ENCODE peak calls at places on chromosomes 4 and X, in eight cellular contexts. One of them, this sample, is unnamed.

GRCh38 chrX:46627700-46628405 is 54.3 kb downstream of the CHST7 start:
- DNase-seq in T-helper 22 cell: no peak
- DNase-seq in amygdala: no peak
- DNase-seq in activated naive CD8-positive, alpha-beta T cell treated with anti-CD3 and anti-CD28 coated beads, Interleukin-2, amount 50 U/mL, for 24 hours: no peak
- DNase-seq in fibroblast of the conjunctiva: no peak
- DNase-seq in adipocyte: no peak
- DNase-seq in LoVo: no peak
- DNase-seq in neural crest cell: no peak
- DNase-seq in this sample: peak; percentile 27

GRCh38 chr4:140326395-140326993 is 47.0 kb upstream of the SCOC start:
- DNase-seq in fibroblast of the conjunctiva: peak; percentile 37
- DNase-seq in LoVo: peak; percentile 38
- DNase-seq in activated naive CD8-positive, alpha-beta T cell treated with anti-CD3 and anti-CD28 coated beads, Interleukin-2, amount 50 U/mL, for 24 hours: no peak
- DNase-seq in neural crest cell: no peak
- DNase-seq in adipocyte: peak; percentile 81
- DNase-seq in T-helper 22 cell: no peak
- DNase-seq in amygdala: peak; percentile 8
- DNase-seq in this sample: peak; percentile 8

GRCh38 chr4:83285022-83285387 is 407 bp upstream of the COQ2 start:
- DNase-seq in neural crest cell: no peak
- DNase-seq in fibroblast of the conjunctiva: peak; percentile 49
- DNase-seq in adipocyte: peak; percentile 77
- DNase-seq in activated naive CD8-positive, alpha-beta T cell treated with anti-CD3 and anti-CD28 coated beads, Interleukin-2, amount 50 U/mL, for 24 hours: peak; percentile 16
- DNase-seq in amygdala: no peak
- DNase-seq in LoVo: peak; percentile 37
- DNase-seq in T-helper 22 cell: no peak
- DNase-seq in this sample: no peak

GRCh38 chr4:186820371-186820990 is 96.8 kb upstream of the FAT1 start:
- DNase-seq in neural crest cell: no peak
- DNase-seq in T-helper 22 cell: no peak
- DNase-seq in fibroblast of the conjunctiva: no peak
- DNase-seq in adipocyte: peak; percentile 7
- DNase-seq in amygdala: peak; percentile 41
- DNase-seq in LoVo: no peak
- DNase-seq in activated naive CD8-positive, alpha-beta T cell treated with anti-CD3 and anti-CD28 coated beads, Interleukin-2, amount 50 U/mL, for 24 hours: no peak
- DNase-seq in this sample: no peak

GRCh38 chr4:24489870-24490269 is 94.5 kb downstream of the DHX15 start:
- DNase-seq in amygdala: no peak
- DNase-seq in LoVo: no peak
- DNase-seq in activated naive CD8-positive, alpha-beta T cell treated with anti-CD3 and anti-CD28 coated beads, Interleukin-2, amount 50 U/mL, for 24 hours: no peak
- DNase-seq in adipocyte: peak; percentile 44
- DNase-seq in T-helper 22 cell: no peak
- DNase-seq in fibroblast of the conjunctiva: no peak
- DNase-seq in neural crest cell: no peak
- DNase-seq in this sample: no peak

GRCh38 chr4:18033111-18034085 is 11.8 kb upstream of the LCORL start:
- DNase-seq in T-helper 22 cell: no peak
- DNase-seq in adipocyte: peak; percentile 88
- DNase-seq in activated naive CD8-positive, alpha-beta T cell treated with anti-CD3 and anti-CD28 coated beads, Interleukin-2, amount 50 U/mL, for 24 hours: no peak
- DNase-seq in fibroblast of the conjunctiva: peak; percentile 87
- DNase-seq in neural crest cell: no peak
- DNase-seq in amygdala: no peak
- DNase-seq in LoVo: no peak
- DNase-seq in this sample: no peak

GRCh38 chr4:73450398-73451004 is 14.5 kb downstream of the AFP start:
- DNase-seq in amygdala: no peak
- DNase-seq in fibroblast of the conjunctiva: peak; percentile 68
- DNase-seq in activated naive CD8-positive, alpha-beta T cell treated with anti-CD3 and anti-CD28 coated beads, Interleukin-2, amount 50 U/mL, for 24 hours: no peak
- DNase-seq in neural crest cell: no peak
- DNase-seq in LoVo: no peak
- DNase-seq in T-helper 22 cell: no peak
- DNase-seq in adipocyte: peak; percentile 81
- DNase-seq in this sample: no peak

GRCh38 chr4:145732001-145732400 is 52.1 kb downstream of the C4orf51 start:
- DNase-seq in fibroblast of the conjunctiva: no peak
- DNase-seq in neural crest cell: no peak
- DNase-seq in activated naive CD8-positive, alpha-beta T cell treated with anti-CD3 and anti-CD28 coated beads, Interleukin-2, amount 50 U/mL, for 24 hours: no peak
- DNase-seq in amygdala: no peak
- DNase-seq in adipocyte: no peak
- DNase-seq in LoVo: no peak
- DNase-seq in T-helper 22 cell: no peak
- DNase-seq in this sample: no peak

GRCh38 chr4:181952478-181952877 is 290.7 kb upstream of the TENM3 start:
- DNase-seq in amygdala: no peak
- DNase-seq in LoVo: peak; percentile 25
- DNase-seq in fibroblast of the conjunctiva: peak; percentile 68
- DNase-seq in activated naive CD8-positive, alpha-beta T cell treated with anti-CD3 and anti-CD28 coated beads, Interleukin-2, amount 50 U/mL, for 24 hours: no peak
- DNase-seq in T-helper 22 cell: no peak
- DNase-seq in neural crest cell: no peak
- DNase-seq in adipocyte: peak; percentile 82
- DNase-seq in this sample: no peak

GRCh38 chrX:12496343-12496742 is 294.9 kb upstream of the PRPS2 start:
- DNase-seq in LoVo: no peak
- DNase-seq in neural crest cell: no peak
- DNase-seq in adipocyte: no peak
- DNase-seq in T-helper 22 cell: no peak
- DNase-seq in fibroblast of the conjunctiva: no peak
- DNase-seq in amygdala: no peak
- DNase-seq in activated naive CD8-positive, alpha-beta T cell treated with anti-CD3 and anti-CD28 coated beads, Interleukin-2, amount 50 U/mL, for 24 hours: no peak
- DNase-seq in this sample: no peak

GRCh38 chr4:60780874-60781273 is 419.3 kb upstream of the ADGRL3 start:
- DNase-seq in adipocyte: peak; percentile 30
- DNase-seq in fibroblast of the conjunctiva: no peak
- DNase-seq in neural crest cell: no peak
- DNase-seq in amygdala: no peak
- DNase-seq in activated naive CD8-positive, alpha-beta T cell treated with anti-CD3 and anti-CD28 coated beads, Interleukin-2, amount 50 U/mL, for 24 hours: no peak
- DNase-seq in T-helper 22 cell: no peak
- DNase-seq in LoVo: no peak
- DNase-seq in this sample: no peak

GRCh38 chr4:132504438-132504837 is 644.7 kb upstream of the PCDH10 start:
- DNase-seq in activated naive CD8-positive, alpha-beta T cell treated with anti-CD3 and anti-CD28 coated beads, Interleukin-2, amount 50 U/mL, for 24 hours: no peak
- DNase-seq in fibroblast of the conjunctiva: no peak
- DNase-seq in neural crest cell: no peak
- DNase-seq in adipocyte: no peak
- DNase-seq in amygdala: no peak
- DNase-seq in LoVo: no peak
- DNase-seq in T-helper 22 cell: no peak
- DNase-seq in this sample: no peak

GRCh38 chr4:68175562-68176155 is 46.0 kb upstream of the TMPRSS11F start:
- DNase-seq in activated naive CD8-positive, alpha-beta T cell treated with anti-CD3 and anti-CD28 coated beads, Interleukin-2, amount 50 U/mL, for 24 hours: peak; percentile 44
- DNase-seq in T-helper 22 cell: no peak
- DNase-seq in amygdala: no peak
- DNase-seq in adipocyte: peak; percentile 89
- DNase-seq in fibroblast of the conjunctiva: peak; percentile 47
- DNase-seq in LoVo: peak; percentile 49
- DNase-seq in neural crest cell: peak; percentile 58
- DNase-seq in this sample: peak; percentile 57

GRCh38 chrX:95612350-95612749 is 1072.3 kb upstream of the DIAPH2 start:
- DNase-seq in T-helper 22 cell: no peak
- DNase-seq in fibroblast of the conjunctiva: no peak
- DNase-seq in adipocyte: no peak
- DNase-seq in amygdala: no peak
- DNase-seq in LoVo: no peak
- DNase-seq in activated naive CD8-positive, alpha-beta T cell treated with anti-CD3 and anti-CD28 coated beads, Interleukin-2, amount 50 U/mL, for 24 hours: no peak
- DNase-seq in neural crest cell: no peak
- DNase-seq in this sample: no peak

GRCh38 chr4:7196283-7196651 is 3.9 kb downstream of the SORCS2 start:
- DNase-seq in T-helper 22 cell: no peak
- DNase-seq in activated naive CD8-positive, alpha-beta T cell treated with anti-CD3 and anti-CD28 coated beads, Interleukin-2, amount 50 U/mL, for 24 hours: no peak
- DNase-seq in amygdala: no peak
- DNase-seq in fibroblast of the conjunctiva: no peak
- DNase-seq in LoVo: no peak
- DNase-seq in adipocyte: no peak
- DNase-seq in neural crest cell: no peak
- DNase-seq in this sample: no peak

GRCh38 chr4:80171251-80171650 is 26.1 kb upstream of the PRDM8 start:
- DNase-seq in neural crest cell: no peak
- DNase-seq in amygdala: no peak
- DNase-seq in T-helper 22 cell: no peak
- DNase-seq in fibroblast of the conjunctiva: no peak
- DNase-seq in LoVo: no peak
- DNase-seq in adipocyte: peak; percentile 71
- DNase-seq in activated naive CD8-positive, alpha-beta T cell treated with anti-CD3 and anti-CD28 coated beads, Interleukin-2, amount 50 U/mL, for 24 hours: no peak
- DNase-seq in this sample: no peak

GRCh38 chrX:74449322-74449936 is 28.1 kb downstream of the SLC16A2 start:
- DNase-seq in fibroblast of the conjunctiva: no peak
- DNase-seq in amygdala: no peak
- DNase-seq in neural crest cell: no peak
- DNase-seq in T-helper 22 cell: peak; percentile 30
- DNase-seq in adipocyte: no peak
- DNase-seq in activated naive CD8-positive, alpha-beta T cell treated with anti-CD3 and anti-CD28 coated beads, Interleukin-2, amount 50 U/mL, for 24 hours: peak; percentile 20
- DNase-seq in LoVo: peak; percentile 47
- DNase-seq in this sample: no peak

This sample was measured in nephron progenitor cell.